ENCODE peak calls at places on chromosome 9, in ten cellular contexts. One of them, this sample, is unnamed.
A peak's percentile ranks its signal among the peaks of the same experiment; 100 is the strongest.

GRCh38 chr9:130549093-130549735 is 30.2 kb upstream of the FUBP3 start:
- DNase-seq in cardiac muscle cell: no peak
- DNase-seq in effector memory CD4-positive, alpha-beta T cell: no peak
- DNase-seq in aorta: no peak
- DNase-seq in heart right ventricle: no peak
- DNase-seq in adrenal gland: no peak
- DNase-seq in CD8-positive, alpha-beta T cell: no peak
- DNase-seq in OCI-LY7: peak; percentile 58
- DNase-seq in PC-3: peak; percentile 17
- DNase-seq in K562: peak; percentile 79
- DNase-seq in this sample: no peak

GRCh38 chr9:4086119-4087088 is 213.5 kb downstream of the GLIS3 start:
- DNase-seq in cardiac muscle cell: peak; percentile 64
- DNase-seq in effector memory CD4-positive, alpha-beta T cell: no peak
- DNase-seq in aorta: no peak
- DNase-seq in heart right ventricle: no peak
- DNase-seq in adrenal gland: no peak
- DNase-seq in CD8-positive, alpha-beta T cell: no peak
- DNase-seq in OCI-LY7: no peak
- DNase-seq in PC-3: peak; percentile 12
- DNase-seq in K562: no peak
- DNase-seq in this sample: no peak

GRCh38 chr9:93673271-93673843 is 97.0 kb downstream of the PHF2 start:
- DNase-seq in cardiac muscle cell: peak; percentile 44
- DNase-seq in effector memory CD4-positive, alpha-beta T cell: no peak
- DNase-seq in aorta: peak; percentile 62
- DNase-seq in heart right ventricle: peak; percentile 48
- DNase-seq in adrenal gland: peak; percentile 4
- DNase-seq in CD8-positive, alpha-beta T cell: peak; percentile 3
- DNase-seq in OCI-LY7: no peak
- DNase-seq in PC-3: no peak
- DNase-seq in K562: no peak
- DNase-seq in this sample: no peak

GRCh38 chr9:127897194-127897692 is 2.2 kb downstream of the ST6GALNAC6 start:
- DNase-seq in cardiac muscle cell: peak; percentile 93
- DNase-seq in effector memory CD4-positive, alpha-beta T cell: no peak
- DNase-seq in aorta: peak; percentile 92
- DNase-seq in heart right ventricle: peak; percentile 85
- DNase-seq in adrenal gland: peak; percentile 85
- DNase-seq in CD8-positive, alpha-beta T cell: peak; percentile 35
- DNase-seq in OCI-LY7: peak; percentile 72
- DNase-seq in PC-3: no peak
- DNase-seq in K562: peak; percentile 93
- DNase-seq in this sample: peak; percentile 87

GRCh38 chr9:37920471-37921167 is 16.7 kb upstream of the SLC25A51 start:
- DNase-seq in cardiac muscle cell: no peak
- DNase-seq in effector memory CD4-positive, alpha-beta T cell: no peak
- DNase-seq in aorta: peak; percentile 63
- DNase-seq in heart right ventricle: no peak
- DNase-seq in adrenal gland: no peak
- DNase-seq in CD8-positive, alpha-beta T cell: no peak
- DNase-seq in OCI-LY7: peak; percentile 50
- DNase-seq in PC-3: no peak
- DNase-seq in K562: peak; percentile 35
- DNase-seq in this sample: no peak

GRCh38 chr9:98007251-98007928 is 24.2 kb downstream of the ANP32B start:
- DNase-seq in cardiac muscle cell: no peak
- DNase-seq in effector memory CD4-positive, alpha-beta T cell: no peak
- DNase-seq in aorta: no peak
- DNase-seq in heart right ventricle: no peak
- DNase-seq in adrenal gland: no peak
- DNase-seq in CD8-positive, alpha-beta T cell: no peak
- DNase-seq in OCI-LY7: no peak
- DNase-seq in PC-3: peak; percentile 36
- DNase-seq in K562: no peak
- DNase-seq in this sample: no peak

GRCh38 chr9:95840096-95840495 is 35.4 kb upstream of the ERCC6L2 start:
- DNase-seq in cardiac muscle cell: peak; percentile 68
- DNase-seq in effector memory CD4-positive, alpha-beta T cell: no peak
- DNase-seq in aorta: no peak
- DNase-seq in heart right ventricle: no peak
- DNase-seq in adrenal gland: no peak
- DNase-seq in CD8-positive, alpha-beta T cell: no peak
- DNase-seq in OCI-LY7: no peak
- DNase-seq in PC-3: no peak
- DNase-seq in K562: no peak
- DNase-seq in this sample: no peak

GRCh38 chr9:79623799-79624721 is 52.3 kb downstream of the TLE4 start:
- DNase-seq in cardiac muscle cell: peak; percentile 9
- DNase-seq in effector memory CD4-positive, alpha-beta T cell: no peak
- DNase-seq in aorta: no peak
- DNase-seq in heart right ventricle: peak; percentile 19
- DNase-seq in adrenal gland: peak; percentile 27
- DNase-seq in CD8-positive, alpha-beta T cell: peak; percentile 29
- DNase-seq in OCI-LY7: peak; percentile 54
- DNase-seq in PC-3: peak; percentile 69
- DNase-seq in K562: peak; percentile 5
- DNase-seq in this sample: peak; percentile 48

GRCh38 chr9:27412963-27413362 is 111.1 kb upstream of the IFNK start:
- DNase-seq in cardiac muscle cell: no peak
- DNase-seq in effector memory CD4-positive, alpha-beta T cell: no peak
- DNase-seq in aorta: no peak
- DNase-seq in heart right ventricle: no peak
- DNase-seq in adrenal gland: no peak
- DNase-seq in CD8-positive, alpha-beta T cell: no peak
- DNase-seq in OCI-LY7: no peak
- DNase-seq in PC-3: no peak
- DNase-seq in K562: no peak
- DNase-seq in this sample: no peak

GRCh38 chr9:4068449-4068848 is 231.4 kb downstream of the GLIS3 start:
- DNase-seq in cardiac muscle cell: no peak
- DNase-seq in effector memory CD4-positive, alpha-beta T cell: no peak
- DNase-seq in aorta: no peak
- DNase-seq in heart right ventricle: no peak
- DNase-seq in adrenal gland: no peak
- DNase-seq in CD8-positive, alpha-beta T cell: no peak
- DNase-seq in OCI-LY7: no peak
- DNase-seq in PC-3: peak; percentile 32
- DNase-seq in K562: no peak
- DNase-seq in this sample: no peak

GRCh38 chr9:30065888-30066287 is 2318.6 kb upstream of the ACO1 start:
- DNase-seq in cardiac muscle cell: no peak
- DNase-seq in effector memory CD4-positive, alpha-beta T cell: no peak
- DNase-seq in aorta: no peak
- DNase-seq in heart right ventricle: no peak
- DNase-seq in adrenal gland: no peak
- DNase-seq in CD8-positive, alpha-beta T cell: no peak
- DNase-seq in OCI-LY7: no peak
- DNase-seq in PC-3: peak; percentile 15
- DNase-seq in K562: no peak
- DNase-seq in this sample: no peak

GRCh38 chr9:136662326-136662655 is 425 bp upstream of the EGFL7 start:
- DNase-seq in cardiac muscle cell: no peak
- DNase-seq in effector memory CD4-positive, alpha-beta T cell: no peak
- DNase-seq in aorta: no peak
- DNase-seq in heart right ventricle: peak; percentile 55
- DNase-seq in adrenal gland: no peak
- DNase-seq in CD8-positive, alpha-beta T cell: no peak
- DNase-seq in OCI-LY7: no peak
- DNase-seq in PC-3: no peak
- DNase-seq in K562: no peak
- DNase-seq in this sample: no peak

GRCh38 chr9:86662890-86663468 is 284.3 kb downstream of the GAS1 start:
- DNase-seq in cardiac muscle cell: no peak
- DNase-seq in effector memory CD4-positive, alpha-beta T cell: no peak
- DNase-seq in aorta: no peak
- DNase-seq in heart right ventricle: no peak
- DNase-seq in adrenal gland: no peak
- DNase-seq in CD8-positive, alpha-beta T cell: no peak
- DNase-seq in OCI-LY7: no peak
- DNase-seq in PC-3: no peak
- DNase-seq in K562: no peak
- DNase-seq in this sample: no peak

GRCh38 chr9:86660146-86660545 is 287.2 kb downstream of the GAS1 start:
- DNase-seq in cardiac muscle cell: peak; percentile 78
- DNase-seq in effector memory CD4-positive, alpha-beta T cell: no peak
- DNase-seq in aorta: no peak
- DNase-seq in heart right ventricle: no peak
- DNase-seq in adrenal gland: no peak
- DNase-seq in CD8-positive, alpha-beta T cell: no peak
- DNase-seq in OCI-LY7: no peak
- DNase-seq in PC-3: no peak
- DNase-seq in K562: no peak
- DNase-seq in this sample: no peak

GRCh38 chr9:86664603-86665002 is 282.7 kb downstream of the GAS1 start:
- DNase-seq in cardiac muscle cell: peak; percentile 24
- DNase-seq in effector memory CD4-positive, alpha-beta T cell: no peak
- DNase-seq in aorta: no peak
- DNase-seq in heart right ventricle: no peak
- DNase-seq in adrenal gland: no peak
- DNase-seq in CD8-positive, alpha-beta T cell: no peak
- DNase-seq in OCI-LY7: no peak
- DNase-seq in PC-3: no peak
- DNase-seq in K562: no peak
- DNase-seq in this sample: no peak

GRCh38 chr9:86667307-86667706 is 280.0 kb downstream of the GAS1 start:
- DNase-seq in cardiac muscle cell: peak; percentile 40
- DNase-seq in effector memory CD4-positive, alpha-beta T cell: no peak
- DNase-seq in aorta: no peak
- DNase-seq in heart right ventricle: no peak
- DNase-seq in adrenal gland: no peak
- DNase-seq in CD8-positive, alpha-beta T cell: no peak
- DNase-seq in OCI-LY7: no peak
- DNase-seq in PC-3: no peak
- DNase-seq in K562: no peak
- DNase-seq in this sample: no peak

GRCh38 chr9:86663905-86664304 is 283.4 kb downstream of the GAS1 start:
- DNase-seq in cardiac muscle cell: no peak
- DNase-seq in effector memory CD4-positive, alpha-beta T cell: no peak
- DNase-seq in aorta: no peak
- DNase-seq in heart right ventricle: no peak
- DNase-seq in adrenal gland: no peak
- DNase-seq in CD8-positive, alpha-beta T cell: no peak
- DNase-seq in OCI-LY7: no peak
- DNase-seq in PC-3: no peak
- DNase-seq in K562: no peak
- DNase-seq in this sample: no peak
- H3K27ac ChIP-seq in cardiac muscle cell: no peak overlapping the region
- H3K27ac ChIP-seq in effector memory CD4-positive, alpha-beta T cell: no peak overlapping the region
- H3K27ac ChIP-seq in aorta: no peak overlapping the region
- H3K27ac ChIP-seq in heart right ventricle: no peak overlapping the region
- H3K27ac ChIP-seq in adrenal gland: no peak overlapping the region
- H3K27ac ChIP-seq in CD8-positive, alpha-beta T cell: no peak overlapping the region
- H3K27ac ChIP-seq in OCI-LY7: no peak overlapping the region
- H3K27ac ChIP-seq in PC-3: no peak overlapping the region
- H3K27ac ChIP-seq in K562: no peak overlapping the region
- H3K27ac ChIP-seq in this sample: no peak overlapping the region

DNA sequence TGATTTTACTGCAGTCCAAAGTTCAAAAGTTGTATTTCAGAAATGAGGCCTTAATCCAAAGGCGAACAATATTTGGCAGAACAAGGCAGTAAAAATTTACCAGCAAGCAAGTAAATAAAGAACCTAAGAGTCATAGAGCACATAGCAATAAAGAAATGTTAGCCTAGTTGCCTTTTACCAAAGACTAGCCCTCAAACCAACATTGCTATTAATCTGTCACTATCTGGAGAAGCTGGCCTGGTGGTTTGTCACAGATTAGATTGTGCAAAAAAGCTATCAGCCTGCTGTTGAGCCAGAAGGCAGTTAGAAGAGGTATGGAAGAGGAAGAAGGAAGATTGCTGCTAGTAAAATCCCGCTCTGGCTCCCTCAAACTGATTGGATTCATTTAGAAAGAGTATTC is 304.7 kb upstream of the KLF4 start:
- DNase-seq in cardiac muscle cell: no peak
- DNase-seq in effector memory CD4-positive, alpha-beta T cell: no peak
- DNase-seq in aorta: no peak
- DNase-seq in heart right ventricle: no peak
- DNase-seq in adrenal gland: no peak
- DNase-seq in CD8-positive, alpha-beta T cell: no peak
- DNase-seq in OCI-LY7: no peak
- DNase-seq in PC-3: peak; percentile 22
- DNase-seq in K562: peak; percentile 22
- DNase-seq in this sample: no peak
- H3K9me3 ChIP-seq in cardiac muscle cell: no peaks in the 10 kb centered on the region
- H3K9me3 ChIP-seq in effector memory CD4-positive, alpha-beta T cell: no peaks in the 10 kb centered on the region
- H3K9me3 ChIP-seq in aorta: no peaks in the 10 kb centered on the region
- H3K9me3 ChIP-seq in heart right ventricle: no peaks in the 10 kb centered on the region
- H3K9me3 ChIP-seq in adrenal gland: no peaks in the 10 kb centered on the region
- H3K9me3 ChIP-seq in CD8-positive, alpha-beta T cell: no peaks in the 10 kb centered on the region
- H3K9me3 ChIP-seq in OCI-LY7: no peaks in the 10 kb centered on the region
- H3K9me3 ChIP-seq in PC-3: no peaks in the 10 kb centered on the region
- H3K9me3 ChIP-seq in K562: no peaks in the 10 kb centered on the region
- H3K9me3 ChIP-seq in this sample: no peaks in the 10 kb centered on the region

DNA sequence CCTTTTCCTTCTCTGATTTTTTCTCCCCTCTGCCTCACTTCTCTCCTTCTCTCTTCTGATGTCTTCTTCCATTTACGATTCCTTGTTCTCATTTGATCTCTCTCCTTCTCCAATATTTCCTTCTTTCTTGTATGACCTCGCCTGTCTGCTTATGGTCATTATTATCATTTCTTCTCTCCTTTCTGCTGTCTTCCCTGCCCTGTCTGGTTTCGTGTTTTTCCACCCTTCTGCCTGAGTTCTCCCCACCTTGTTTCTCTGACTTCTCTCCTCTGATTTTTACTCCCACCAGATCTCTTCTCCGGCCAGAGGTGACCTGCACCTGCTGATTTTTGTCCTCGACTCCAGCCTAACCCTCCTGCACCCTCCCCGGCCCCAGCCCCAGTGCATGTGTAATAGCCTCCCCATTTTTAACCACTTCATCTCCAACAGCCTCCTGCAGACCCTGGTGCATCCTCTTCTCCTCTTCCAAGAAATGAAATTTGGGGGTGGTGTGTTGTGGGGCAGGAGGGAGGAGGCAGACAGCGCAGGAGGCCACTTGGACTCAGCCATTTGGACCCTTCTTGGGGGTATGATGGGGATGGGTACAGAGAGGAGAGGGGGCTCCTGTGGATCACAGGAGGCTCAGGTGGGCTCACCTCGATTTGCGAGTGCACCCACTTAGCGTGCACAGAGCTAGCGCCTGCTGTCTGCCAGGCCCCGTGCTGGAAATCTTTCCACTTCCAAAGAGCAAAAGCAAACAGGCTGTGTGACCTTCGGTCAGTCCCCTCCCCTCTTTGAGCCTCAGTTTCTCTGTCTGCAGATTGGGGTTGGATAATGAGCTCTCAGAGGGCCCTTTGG is 32.5 kb downstream of the GSN start:
- DNase-seq in cardiac muscle cell: no peak
- DNase-seq in effector memory CD4-positive, alpha-beta T cell: no peak
- DNase-seq in aorta: peak; percentile 52
- DNase-seq in heart right ventricle: no peak
- DNase-seq in adrenal gland: no peak
- DNase-seq in CD8-positive, alpha-beta T cell: no peak
- DNase-seq in OCI-LY7: no peak
- DNase-seq in PC-3: no peak
- DNase-seq in K562: no peak
- DNase-seq in this sample: peak; percentile 38
- H3K27ac ChIP-seq in cardiac muscle cell: no peak overlapping the region
- H3K27ac ChIP-seq in effector memory CD4-positive, alpha-beta T cell: no peak overlapping the region
- H3K27ac ChIP-seq in aorta: peak overlapping the region; percentile 19
- H3K27ac ChIP-seq in heart right ventricle: peak overlapping the region; percentile 96
- H3K27ac ChIP-seq in adrenal gland: no peak overlapping the region
- H3K27ac ChIP-seq in CD8-positive, alpha-beta T cell: no peak overlapping the region
- H3K27ac ChIP-seq in OCI-LY7: no peak overlapping the region
- H3K27ac ChIP-seq in PC-3: no peak overlapping the region
- H3K27ac ChIP-seq in K562: no peak overlapping the region
- H3K27ac ChIP-seq in this sample: peak overlapping the region; percentile 78

GRCh38 chr9:101409079-101409477 is 10.4 kb downstream of the ZNF189 start:
- DNase-seq in cardiac muscle cell: no peak
- DNase-seq in effector memory CD4-positive, alpha-beta T cell: no peak
- DNase-seq in aorta: no peak
- DNase-seq in heart right ventricle: no peak
- DNase-seq in adrenal gland: no peak
- DNase-seq in CD8-positive, alpha-beta T cell: no peak
- DNase-seq in OCI-LY7: no peak
- DNase-seq in PC-3: no peak
- DNase-seq in K562: no peak
- DNase-seq in this sample: no peak
- H3K9me3 ChIP-seq in cardiac muscle cell: peaks cover 13% of the 10 kb centered on the region
- H3K9me3 ChIP-seq in effector memory CD4-positive, alpha-beta T cell: peaks cover 47% of the 10 kb centered on the region
- H3K9me3 ChIP-seq in aorta: peaks cover 13% of the 10 kb centered on the region
- H3K9me3 ChIP-seq in heart right ventricle: peaks cover 74% of the 10 kb centered on the region
- H3K9me3 ChIP-seq in adrenal gland: peaks cover 69% of the 10 kb centered on the region
- H3K9me3 ChIP-seq in CD8-positive, alpha-beta T cell: peaks cover 59% of the 10 kb centered on the region
- H3K9me3 ChIP-seq in OCI-LY7: peaks cover 14% of the 10 kb centered on the region
- H3K9me3 ChIP-seq in PC-3: peaks cover 22% of the 10 kb centered on the region
- H3K9me3 ChIP-seq in K562: peaks cover 47% of the 10 kb centered on the region
- H3K9me3 ChIP-seq in this sample: peaks cover 99% of the 10 kb centered on the region